ENCODE peak calls at places on chromosome 2, in five cellular contexts. One of them, this sample, is unnamed.

GRCh38 chr2:60359569-60359968 is 193.9 kb downstream of the BCL11A start:
- DNase-seq in stomach: no peak
- DNase-seq in esophagus squamous epithelium: no peak
- DNase-seq in kidney: no peak
- DNase-seq in breast epithelium: no peak
- DNase-seq in this sample: no peak

GRCh38 chr2:48693645-48694044 is 61.9 kb downstream of the LHCGR start:
- DNase-seq in stomach: no peak
- DNase-seq in esophagus squamous epithelium: no peak
- DNase-seq in kidney: no peak
- DNase-seq in breast epithelium: no peak
- DNase-seq in this sample: no peak

GRCh38 chr2:101884423-101884822 is 107.3 kb upstream of the IL1R2 start:
- DNase-seq in stomach: no peak
- DNase-seq in esophagus squamous epithelium: no peak
- DNase-seq in kidney: no peak
- DNase-seq in breast epithelium: no peak
- DNase-seq in this sample: no peak

GRCh38 chr2:129606496-129607270 is 372.8 kb upstream of the RAB6C start:
- DNase-seq in stomach: no peak
- DNase-seq in esophagus squamous epithelium: no peak
- DNase-seq in kidney: no peak
- DNase-seq in breast epithelium: no peak
- DNase-seq in this sample: no peak

GRCh38 chr2:68110102-68110501 is 47.3 kb upstream of the C1D start:
- DNase-seq in stomach: no peak
- DNase-seq in esophagus squamous epithelium: no peak
- DNase-seq in kidney: no peak
- DNase-seq in breast epithelium: no peak
- DNase-seq in this sample: no peak

GRCh38 chr2:237956402-237956736 is 10.4 kb upstream of the UBE2F start:
- DNase-seq in stomach: no peak
- DNase-seq in esophagus squamous epithelium: no peak
- DNase-seq in kidney: no peak
- DNase-seq in breast epithelium: no peak
- DNase-seq in this sample: no peak

GRCh38 chr2:181231151-181231550 is 226.0 kb upstream of the ITGA4 start:
- DNase-seq in stomach: no peak
- DNase-seq in esophagus squamous epithelium: no peak
- DNase-seq in kidney: no peak
- DNase-seq in breast epithelium: no peak
- DNase-seq in this sample: no peak

GRCh38 chr2:196123679-196124373 is 47.6 kb downstream of the STK17B start:
- DNase-seq in stomach: no peak
- DNase-seq in esophagus squamous epithelium: no peak
- DNase-seq in kidney: no peak
- DNase-seq in breast epithelium: no peak
- DNase-seq in this sample: no peak

GRCh38 chr2:85734942-85735608 is 18.7 kb upstream of the ATOH8 start:
- DNase-seq in stomach: no peak
- DNase-seq in esophagus squamous epithelium: no peak
- DNase-seq in kidney: no peak
- DNase-seq in breast epithelium: no peak
- DNase-seq in this sample: no peak

GRCh38 chr2:62471816-62472215 is 34.2 kb downstream of the TMEM17 start:
- DNase-seq in stomach: no peak
- DNase-seq in esophagus squamous epithelium: no peak
- DNase-seq in kidney: no peak
- DNase-seq in breast epithelium: no peak
- DNase-seq in this sample: no peak

GRCh38 chr2:16774091-16774490 is 108.5 kb upstream of the CYRIA start:
- DNase-seq in stomach: no peak
- DNase-seq in esophagus squamous epithelium: no peak
- DNase-seq in kidney: no peak
- DNase-seq in breast epithelium: no peak
- DNase-seq in this sample: no peak

GRCh38 chr2:28750316-28751101 is 1.1 kb upstream of the PPP1CB start:
- DNase-seq in stomach: no peak
- DNase-seq in esophagus squamous epithelium: no peak
- DNase-seq in kidney: no peak
- DNase-seq in breast epithelium: no peak
- DNase-seq in this sample: no peak

GRCh38 chr2:176827269-176827668 is 385.3 kb upstream of the HNRNPA3 start:
- DNase-seq in stomach: no peak
- DNase-seq in esophagus squamous epithelium: no peak
- DNase-seq in kidney: no peak
- DNase-seq in breast epithelium: no peak
- DNase-seq in this sample: no peak

GRCh38 chr2:24107336-24107735 is 15.8 kb downstream of the PFN4 start:
- DNase-seq in stomach: no peak
- DNase-seq in esophagus squamous epithelium: no peak
- DNase-seq in kidney: no peak
- DNase-seq in breast epithelium: no peak
- DNase-seq in this sample: no peak

GRCh38 chr2:24104906-24105305 is 18.2 kb downstream of the PFN4 start:
- DNase-seq in stomach: no peak
- DNase-seq in esophagus squamous epithelium: no peak
- DNase-seq in kidney: peak; percentile 84
- DNase-seq in breast epithelium: no peak
- DNase-seq in this sample: no peak

GRCh38 chr2:24104110-24104650 is 19.0 kb downstream of the PFN4 start:
- DNase-seq in stomach: no peak
- DNase-seq in esophagus squamous epithelium: no peak
- DNase-seq in kidney: peak; percentile 56
- DNase-seq in breast epithelium: no peak
- DNase-seq in this sample: no peak

GRCh38 chr2:24105816-24106215 is 17.3 kb downstream of the PFN4 start:
- DNase-seq in stomach: no peak
- DNase-seq in esophagus squamous epithelium: no peak
- DNase-seq in kidney: no peak
- DNase-seq in breast epithelium: no peak
- DNase-seq in this sample: no peak

GRCh38 chr2:24106786-24107185 is 16.3 kb downstream of the PFN4 start:
- DNase-seq in stomach: no peak
- DNase-seq in esophagus squamous epithelium: no peak
- DNase-seq in kidney: no peak
- DNase-seq in breast epithelium: no peak
- DNase-seq in this sample: no peak
- H3K27ac ChIP-seq in stomach: no peak overlapping the region
- H3K27ac ChIP-seq in esophagus squamous epithelium: no peak overlapping the region
- H3K27ac ChIP-seq in kidney: no peak overlapping the region
- H3K27ac ChIP-seq in breast epithelium: no peak overlapping the region
- H3K27ac ChIP-seq in this sample: no peak overlapping the region

DNA sequence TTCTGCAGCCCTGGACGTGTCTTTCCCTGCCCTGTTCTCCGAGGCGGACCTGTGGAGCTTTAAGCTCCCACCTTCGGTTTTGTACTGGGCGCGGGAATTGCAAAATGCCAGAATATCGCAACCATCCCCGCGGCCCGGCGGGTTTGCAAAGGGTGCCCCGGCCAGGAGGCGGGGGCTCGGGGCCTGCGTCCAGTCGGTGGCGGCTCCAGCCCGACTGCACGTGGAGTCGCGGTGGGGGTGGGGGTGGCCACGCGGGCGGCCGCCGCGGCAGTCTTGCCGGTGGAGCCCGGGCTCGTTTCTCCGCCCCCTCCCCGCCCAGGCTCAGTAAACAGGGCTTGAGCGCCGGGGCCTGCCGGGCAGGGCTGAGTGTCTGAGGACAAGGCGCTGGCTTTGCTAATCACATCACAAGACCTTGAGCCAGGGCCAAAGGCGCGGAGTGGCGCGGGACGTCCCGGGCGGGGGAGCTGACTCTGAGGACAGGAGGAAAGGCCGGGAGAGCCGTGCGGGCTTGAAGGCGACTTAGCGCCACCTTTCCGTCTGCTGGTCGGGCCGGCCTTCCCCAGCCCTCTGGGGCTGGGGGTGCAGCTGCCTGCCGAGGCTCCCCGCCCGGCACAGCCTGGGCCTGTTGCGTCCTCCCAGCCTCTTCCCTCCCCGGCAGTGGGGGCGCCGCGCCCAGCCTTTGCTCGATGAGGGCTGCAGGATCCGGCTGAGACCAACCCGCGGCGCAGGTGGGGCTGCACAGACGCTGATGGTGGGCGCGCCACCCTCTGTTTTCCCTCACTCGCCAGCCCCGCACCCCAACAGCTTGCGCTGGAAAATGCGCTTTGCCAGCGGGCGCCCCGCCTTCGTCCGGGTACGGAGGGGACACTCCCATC is 786 bp upstream of the ZFP36L2 start:
- DNase-seq in stomach: peak; percentile 98
- DNase-seq in esophagus squamous epithelium: peak; percentile 53
- DNase-seq in kidney: peak; percentile 98
- DNase-seq in breast epithelium: peak; percentile 94
- DNase-seq in this sample: peak; percentile 95
- TF ChIP-seq CTCF in stomach: no peak
- TF ChIP-seq CTCF in esophagus squamous epithelium: no peak
- TF ChIP-seq CTCF in kidney: no peak
- TF ChIP-seq CTCF in breast epithelium: peak; percentile 47
- TF ChIP-seq CTCF in this sample: peak; percentile 19

DNA sequence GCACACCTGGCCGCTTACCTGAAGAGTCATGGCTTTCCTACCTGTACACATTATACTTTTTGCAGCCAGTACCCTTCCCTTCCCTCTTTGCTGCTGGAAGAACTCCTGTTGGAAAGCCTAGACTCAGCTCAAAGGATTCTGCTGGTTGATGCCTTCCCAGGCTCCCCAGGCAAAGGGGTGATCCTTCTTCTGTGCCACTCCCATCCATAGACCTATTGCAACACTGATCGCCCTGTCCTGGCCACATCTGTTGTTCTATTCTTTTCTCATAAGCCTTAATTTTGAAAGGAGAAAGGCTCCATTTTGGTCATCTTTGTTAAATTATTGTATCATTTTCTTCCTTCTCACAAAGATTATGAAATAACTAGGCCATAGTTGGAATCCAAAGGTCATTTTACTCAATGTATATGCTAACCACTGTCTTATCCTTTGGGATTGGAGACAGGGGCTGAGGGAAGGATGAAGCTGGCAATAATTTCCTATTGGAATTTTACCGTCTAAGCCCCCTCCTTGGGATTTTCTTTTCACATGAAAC is 3.4 kb upstream of the PRKCE start:
- DNase-seq in stomach: no peak
- DNase-seq in esophagus squamous epithelium: no peak
- DNase-seq in kidney: no peak
- DNase-seq in breast epithelium: no peak
- DNase-seq in this sample: no peak
- H3K4me3 ChIP-seq in stomach: no peak overlapping the region
- H3K4me3 ChIP-seq in esophagus squamous epithelium: no peak overlapping the region
- H3K4me3 ChIP-seq in kidney: no peak overlapping the region
- H3K4me3 ChIP-seq in breast epithelium: no peak overlapping the region
- H3K4me3 ChIP-seq in this sample: no peak overlapping the region

DNA sequence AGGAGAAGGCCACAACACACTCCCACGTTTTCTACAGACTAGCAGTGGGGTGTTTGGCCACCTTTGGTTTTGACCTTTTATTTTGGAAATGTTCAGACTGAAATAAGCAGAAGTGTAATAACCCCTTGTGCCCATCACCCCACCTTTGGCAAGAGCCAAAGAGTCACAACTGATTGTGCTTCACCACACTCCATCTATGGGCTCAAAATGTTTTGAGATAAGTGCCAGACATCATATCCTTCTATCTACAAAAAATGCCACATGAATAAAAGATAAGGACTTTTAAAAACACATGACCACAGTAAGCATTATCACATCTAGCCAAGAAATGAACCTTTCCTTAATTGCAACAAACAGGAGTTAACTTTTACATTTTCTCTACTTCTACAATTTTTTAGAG is 9.9 kb upstream of the GPR35 start:
- DNase-seq in stomach: no peak
- DNase-seq in esophagus squamous epithelium: no peak
- DNase-seq in kidney: no peak
- DNase-seq in breast epithelium: no peak
- DNase-seq in this sample: no peak
- H3K27ac ChIP-seq in stomach: no peak overlapping the region
- H3K27ac ChIP-seq in esophagus squamous epithelium: no peak overlapping the region
- H3K27ac ChIP-seq in kidney: no peak overlapping the region
- H3K27ac ChIP-seq in breast epithelium: no peak overlapping the region
- H3K27ac ChIP-seq in this sample: no peak overlapping the region

GRCh38 chr2:7358865-7359264 is 441.7 kb downstream of the RNF144A start:
- DNase-seq in stomach: no peak
- DNase-seq in esophagus squamous epithelium: no peak
- DNase-seq in kidney: no peak
- DNase-seq in breast epithelium: no peak
- DNase-seq in this sample: no peak

GRCh38 chr2:7368211-7368610 is 451.0 kb downstream of the RNF144A start:
- DNase-seq in stomach: no peak
- DNase-seq in esophagus squamous epithelium: no peak
- DNase-seq in kidney: no peak
- DNase-seq in breast epithelium: no peak
- DNase-seq in this sample: no peak

GRCh38 chr2:7357993-7358392 is 440.8 kb downstream of the RNF144A start:
- DNase-seq in stomach: no peak
- DNase-seq in esophagus squamous epithelium: no peak
- DNase-seq in kidney: no peak
- DNase-seq in breast epithelium: no peak
- DNase-seq in this sample: no peak

DNA sequence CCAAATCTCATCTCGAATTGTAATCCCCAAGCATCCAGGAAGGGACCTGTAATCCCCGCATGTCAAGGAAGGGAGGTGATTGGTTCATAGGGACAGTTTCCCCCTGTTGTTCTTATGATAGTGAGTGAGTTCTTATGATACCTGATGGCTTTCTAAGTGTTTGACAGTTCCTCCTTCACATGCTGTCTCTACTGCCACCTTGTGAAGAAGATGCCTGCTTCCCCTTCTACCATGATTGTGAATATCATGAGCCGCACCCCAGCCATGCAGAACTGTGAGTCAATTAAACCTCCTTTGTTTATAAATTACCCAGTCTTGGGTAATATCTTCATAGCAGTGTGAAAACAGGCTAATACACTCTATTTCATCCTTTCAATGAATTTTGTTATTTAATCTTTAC is 446.7 kb downstream of the RNF144A start:
- DNase-seq in stomach: no peak
- DNase-seq in esophagus squamous epithelium: no peak
- DNase-seq in kidney: no peak
- DNase-seq in breast epithelium: no peak
- DNase-seq in this sample: no peak
- TF ChIP-seq CTCF in stomach: no peak
- TF ChIP-seq CTCF in esophagus squamous epithelium: no peak
- TF ChIP-seq CTCF in kidney: peak; percentile 37
- TF ChIP-seq CTCF in breast epithelium: no peak
- TF ChIP-seq CTCF in this sample: no peak

GRCh38 chr2:96509114-96509846 is 4.1 kb upstream of the NEURL3 start:
- DNase-seq in stomach: peak; percentile 94
- DNase-seq in esophagus squamous epithelium: no peak
- DNase-seq in kidney: peak; percentile 96
- DNase-seq in breast epithelium: peak; percentile 82
- DNase-seq in this sample: peak; percentile 90
- H3K4me3 ChIP-seq in stomach: no peak overlapping the region
- H3K4me3 ChIP-seq in esophagus squamous epithelium: no peak overlapping the region
- H3K4me3 ChIP-seq in kidney: no peak overlapping the region
- H3K4me3 ChIP-seq in breast epithelium: peak overlapping the region; percentile 0
- H3K4me3 ChIP-seq in this sample: no peak overlapping the region

DNA sequence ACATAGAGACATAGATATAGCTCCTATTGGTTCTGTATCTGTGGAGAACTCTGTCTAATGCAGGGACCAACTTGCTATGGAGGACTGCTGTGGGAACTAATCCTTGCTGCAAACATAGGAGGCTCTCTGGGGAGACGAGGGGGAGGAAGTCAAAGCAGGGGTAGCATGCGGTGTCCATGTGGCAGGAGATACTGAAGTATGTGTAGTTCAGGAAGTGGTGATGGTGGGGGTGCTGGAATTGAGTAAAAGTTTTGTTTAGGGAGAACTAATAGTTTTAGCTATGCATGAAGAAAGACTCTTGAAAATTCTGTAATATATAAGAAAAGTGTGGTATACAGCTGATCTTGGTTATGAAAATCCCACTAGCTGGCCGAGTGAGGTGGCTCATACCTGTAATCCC is 62.0 kb downstream of the ANKRD44 start:
- DNase-seq in stomach: no peak
- DNase-seq in esophagus squamous epithelium: no peak
- DNase-seq in kidney: no peak
- DNase-seq in breast epithelium: no peak
- DNase-seq in this sample: no peak
- H3K27ac ChIP-seq in stomach: no peak overlapping the region
- H3K27ac ChIP-seq in esophagus squamous epithelium: no peak overlapping the region
- H3K27ac ChIP-seq in kidney: no peak overlapping the region
- H3K27ac ChIP-seq in breast epithelium: no peak overlapping the region
- H3K27ac ChIP-seq in this sample: peak overlapping the region; percentile 39